ENCODE peak calls at places on chromosomes 2 and 18, in seven cellular contexts. I is right lobe of liver, C is neural progenitor cell, G is fibroblast of lung, S is AG10803, W is ovary, X is astrocyte of the spinal cord. A is an unnamed sample.

GRCh38 chr18:48002933-48003365 is 72.5 kb upstream of the SMAD2 start:
- DNase-seq in W (no peak), X (peak), S (peak), I (peak), C (no peak), G (peak), A (peak)

GRCh38 chr18:63322908-63323634 is 3.5 kb upstream of the BCL2 start:
- DNase-seq in G (peak), W (peak), S (peak), C (peak), I (no peak), X (peak), A (peak)

GRCh38 chr18:62105373-62105772 is 81.5 kb downstream of the PIGN start:
- DNase-seq in W (no peak), S (no peak), X (peak), G (peak), I (peak), C (no peak), A (no peak)

GRCh38 chr2:138104071-138104470 is 139.8 kb downstream of the HNMT start:
- DNase-seq in G (no peak), W (no peak), I (no peak), C (no peak), S (no peak), X (no peak), A (no peak)

GRCh38 chr2:231521-232185 is 32.2 kb downstream of the SH3YL1 start:
- DNase-seq in C (no peak), X (no peak), I (peak), S (no peak), G (no peak), W (no peak), A (no peak)

GRCh38 chr2:25324905-25325592 is 16.7 kb downstream of the DNMT3A start:
- DNase-seq in W (peak), G (peak), I (no peak), X (peak), C (no peak), S (peak), A (no peak)

GRCh38 chr2:55014962-55015939 is 35.0 kb downstream of the RTN4 start:
- DNase-seq in W (peak), S (peak), X (peak), I (no peak), C (peak), G (peak), A (peak)

GRCh38 chr2:96946060-96946459 is 40.3 kb downstream of the FAM178B start:
- DNase-seq in S (no peak), W (no peak), X (no peak), G (no peak), C (no peak), I (no peak), A (no peak)

GRCh38 chr18:44651453-44651852 is 29.2 kb upstream of the SETBP1 start:
- DNase-seq in G (peak), I (no peak), S (peak), X (peak), W (no peak), C (no peak), A (peak)

GRCh38 chr18:6629635-6630140 is 99.8 kb upstream of the ARHGAP28 start:
- DNase-seq in X (peak), S (peak), W (no peak), I (no peak), C (no peak), G (peak), A (no peak)

GRCh38 chr18:62324917-62325805 is at the start of gene TNFRSF11A:
- DNase-seq in X (no peak), W (no peak), I (peak), G (no peak), C (peak), S (no peak), A (no peak)

GRCh38 chr18:32910694-32911296 is 138.0 kb upstream of the KLHL14 start:
- DNase-seq in C (no peak), X (peak), G (no peak), S (no peak), I (no peak), W (no peak), A (no peak)

GRCh38 chr18:75405341-75405740 is 22.2 kb downstream of the SMIM21 start:
- DNase-seq in C (no peak), S (peak), I (no peak), G (no peak), W (no peak), X (no peak), A (no peak)

GRCh38 chr2:225841314-225841713 is 441.8 kb downstream of the NYAP2 start:
- DNase-seq in I (no peak), G (peak), W (no peak), S (peak), C (no peak), X (peak), A (no peak)

GRCh38 chr2:54015809-54016703 is 45.3 kb upstream of the PSME4 start:
- DNase-seq in X (peak), C (no peak), S (peak), I (no peak), W (no peak), G (peak), A (no peak)

GRCh38 chr2:180707867-180708205 is 272.6 kb upstream of the UBE2E3 start:
- DNase-seq in I (no peak), G (peak), S (peak), X (peak), W (no peak), C (peak), A (peak)

GRCh38 chr2:229467783-229468182 is 196.7 kb upstream of the PID1 start:
- DNase-seq in C (no peak), S (no peak), I (no peak), W (no peak), G (no peak), X (no peak), A (no peak)

GRCh38 chr18:48943333-48943732 is 7.4 kb downstream of the SMAD7 start:
- DNase-seq in C (no peak), I (no peak), S (no peak), G (no peak), X (no peak), W (no peak), A (no peak)

GRCh38 chr2:168849610-168850009 is 40.6 kb downstream of the SPC25 start:
- DNase-seq in W (peak), X (peak), S (peak), G (peak), I (peak), C (peak), A (no peak)

GRCh38 chr2:26640781-26641564 is at the start of gene CIB4:
- DNase-seq in I (no peak), S (no peak), W (no peak), C (no peak), G (no peak), X (no peak), A (peak)

GRCh38 chr2:42573256-42573655 is 4.8 kb downstream of the MTA3 start:
- DNase-seq in W (no peak), X (no peak), C (no peak), I (no peak), S (no peak), G (no peak), A (no peak)

GRCh38 chr2:10041711-10042110 is 1.6 kb upstream of the KLF11 start:
- DNase-seq in C (no peak), I (no peak), W (no peak), X (no peak), G (no peak), S (no peak), A (no peak)

GRCh38 chr2:120303177-120303576 is 42.8 kb upstream of the INHBB start:
- DNase-seq in X (no peak), S (no peak), C (no peak), W (no peak), G (no peak), I (no peak), A (no peak)

GRCh38 chr18:43682196-43682595 is 404.9 kb upstream of the SYT4 start:
- DNase-seq in C (no peak), W (no peak), S (no peak), G (no peak), I (no peak), X (no peak), A (no peak)

GRCh38 chr2:60707750-60708371 is 48.2 kb upstream of the PAPOLG start:
- DNase-seq in S (peak), W (no peak), G (peak), X (peak), C (peak), I (no peak), A (peak)

GRCh38 chr18:24659837-24660720 is 199.6 kb downstream of the HRH4 start:
- DNase-seq in G (peak), W (peak), C (no peak), I (no peak), S (peak), X (no peak), A (no peak)

DNA sequence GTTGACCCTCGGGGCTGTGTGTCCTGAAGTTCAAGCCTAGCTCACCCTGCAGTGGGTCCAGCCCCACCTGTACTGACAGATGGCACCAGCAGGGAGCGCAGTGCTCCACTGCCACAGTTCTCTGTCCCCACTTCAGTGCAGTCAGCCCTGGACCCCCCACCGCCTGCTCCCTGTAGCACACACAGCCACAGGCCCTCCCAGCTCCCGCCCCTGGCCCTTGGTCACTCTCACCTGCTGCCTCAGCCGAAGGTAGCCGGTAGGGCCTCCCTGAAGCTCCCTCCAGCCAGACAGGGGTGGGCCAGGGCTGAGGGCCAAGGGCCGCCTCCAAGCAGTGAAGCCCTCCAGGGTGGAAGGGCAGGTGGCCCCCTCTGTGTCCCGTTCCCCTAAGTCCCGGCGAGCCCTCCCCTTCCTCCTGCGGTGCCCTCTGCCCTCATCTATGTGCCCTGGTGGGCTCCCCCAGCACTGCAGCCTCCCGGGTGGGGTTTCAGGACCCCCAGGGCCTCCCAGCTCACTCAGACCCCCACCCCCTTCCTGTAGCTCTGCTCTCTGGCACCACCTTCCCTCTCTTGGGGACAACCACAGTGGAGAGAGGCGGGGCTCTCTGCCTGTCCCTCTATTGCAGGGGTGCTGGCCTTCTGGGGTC is 10.8 kb upstream of the ALPP start:
- DNase-seq in C (peak), G (no peak), X (no peak), S (no peak), I (no peak), W (no peak), A (no peak)
- TF ChIP-seq CTCF in C (peak), G (no peak), X (no peak), S (peak), I (no peak), W (no peak), A (peak)

GRCh38 chr2:235496239-235496621 is 2.4 kb downstream of the AGAP1 start:
- DNase-seq in X (no peak), W (no peak), S (peak), I (no peak), C (no peak), G (no peak), A (peak)

GRCh38 chr2:235498556-235499305 is 4.9 kb downstream of the AGAP1 start:
- DNase-seq in S (no peak), X (peak), I (no peak), G (no peak), W (no peak), C (peak), A (no peak)

GRCh38 chr2:235494716-235495372 is 1.0 kb downstream of the AGAP1 start:
- DNase-seq in X (peak), S (peak), W (peak), C (peak), I (peak), G (peak), A (peak)

GRCh38 chr2:235495373-235496238 is 1.8 kb downstream of the AGAP1 start:
- DNase-seq in I (no peak), W (no peak), G (no peak), S (no peak), X (no peak), C (peak), A (peak)

GRCh38 chr2:235497096-235497495 is 3.3 kb downstream of the AGAP1 start:
- DNase-seq in S (no peak), I (no peak), G (no peak), W (no peak), X (no peak), C (no peak), A (no peak)
- TF ChIP-seq CTCF in S (no peak), I (no peak), G (no peak), W (no peak), X (no peak), C (no peak), A (no peak)

GRCh38 chr2:105280281-105280680 is 38.7 kb downstream of the GPR45 start:
- DNase-seq in G (no peak), W (no peak), I (no peak), X (no peak), S (no peak), C (no peak), A (no peak)

GRCh38 chr2:105274046-105274445 is 32.5 kb downstream of the GPR45 start:
- DNase-seq in S (no peak), X (peak), W (no peak), G (no peak), I (peak), C (no peak), A (no peak)

GRCh38 chr2:105283532-105283931 is 42.0 kb downstream of the GPR45 start:
- DNase-seq in S (no peak), G (no peak), X (no peak), C (no peak), I (no peak), W (no peak), A (no peak)

DNA sequence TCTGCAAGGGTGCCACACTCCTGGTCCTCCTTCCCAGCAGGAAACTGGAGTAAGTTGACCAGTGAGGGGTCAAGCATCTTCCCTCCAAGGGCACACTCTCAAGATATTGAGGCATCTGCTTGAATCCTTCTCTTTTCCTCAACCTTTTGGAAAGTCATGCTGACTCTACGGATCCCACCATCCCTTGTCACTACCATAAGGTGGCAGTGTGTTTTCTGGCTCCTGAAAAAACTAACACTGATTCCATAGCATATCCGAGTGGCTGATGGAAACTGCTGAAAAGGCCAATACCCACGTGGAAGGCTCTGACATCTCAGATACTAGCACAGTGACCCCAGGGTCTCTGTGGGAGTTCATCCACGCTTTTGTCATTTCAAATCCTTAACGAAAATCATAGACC is 37.1 kb downstream of the GPR45 start:
- DNase-seq in G (no peak), I (no peak), C (no peak), W (no peak), X (no peak), S (no peak), A (no peak)
- TF ChIP-seq CTCF in G (no peak), I (no peak), C (peak), W (no peak), X (no peak), S (no peak), A (no peak)

GRCh38 chr2:198657520-198658121 is 800.1 kb downstream of the SATB2 start:
- DNase-seq in X (peak), C (peak), S (peak), G (peak), I (peak), W (no peak), A (no peak)
- TF ChIP-seq CTCF in X (peak), C (peak), S (peak), G (peak), I (peak), W (no peak), A (peak)

DNA sequence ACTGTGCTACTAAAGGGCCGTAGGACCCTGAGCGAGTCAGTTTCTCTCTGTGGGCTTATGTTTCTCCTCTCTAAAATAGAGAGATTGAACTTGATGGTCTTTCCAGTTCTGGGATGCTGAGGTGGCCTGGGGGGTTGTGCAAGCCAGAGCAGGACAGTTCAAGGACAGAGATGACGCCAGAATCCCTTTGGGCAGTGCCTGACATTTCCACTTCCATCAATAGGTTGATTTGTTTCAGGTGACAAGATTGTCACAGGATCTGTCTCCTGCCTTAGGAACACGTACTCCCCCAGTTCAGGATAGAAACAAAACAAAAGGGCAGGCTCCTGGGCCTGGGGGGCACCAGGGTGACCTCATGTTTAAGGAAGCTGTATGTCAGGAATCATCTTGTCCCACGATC is 82.0 kb downstream of the XDH start:
- DNase-seq in I (peak), X (no peak), W (no peak), C (no peak), S (no peak), G (no peak), A (no peak)
- TF ChIP-seq CTCF in I (no peak), X (no peak), W (no peak), C (no peak), S (no peak), G (no peak), A (no peak)

GRCh38 chr2:33134086-33134763 is 187.5 kb downstream of the LTBP1 start:
- DNase-seq in G (peak), X (peak), I (no peak), W (peak), C (peak), S (peak), A (peak)
- TF ChIP-seq CTCF in G (peak), X (peak), I (no peak), W (no peak), C (no peak), S (peak), A (no peak)

DNA sequence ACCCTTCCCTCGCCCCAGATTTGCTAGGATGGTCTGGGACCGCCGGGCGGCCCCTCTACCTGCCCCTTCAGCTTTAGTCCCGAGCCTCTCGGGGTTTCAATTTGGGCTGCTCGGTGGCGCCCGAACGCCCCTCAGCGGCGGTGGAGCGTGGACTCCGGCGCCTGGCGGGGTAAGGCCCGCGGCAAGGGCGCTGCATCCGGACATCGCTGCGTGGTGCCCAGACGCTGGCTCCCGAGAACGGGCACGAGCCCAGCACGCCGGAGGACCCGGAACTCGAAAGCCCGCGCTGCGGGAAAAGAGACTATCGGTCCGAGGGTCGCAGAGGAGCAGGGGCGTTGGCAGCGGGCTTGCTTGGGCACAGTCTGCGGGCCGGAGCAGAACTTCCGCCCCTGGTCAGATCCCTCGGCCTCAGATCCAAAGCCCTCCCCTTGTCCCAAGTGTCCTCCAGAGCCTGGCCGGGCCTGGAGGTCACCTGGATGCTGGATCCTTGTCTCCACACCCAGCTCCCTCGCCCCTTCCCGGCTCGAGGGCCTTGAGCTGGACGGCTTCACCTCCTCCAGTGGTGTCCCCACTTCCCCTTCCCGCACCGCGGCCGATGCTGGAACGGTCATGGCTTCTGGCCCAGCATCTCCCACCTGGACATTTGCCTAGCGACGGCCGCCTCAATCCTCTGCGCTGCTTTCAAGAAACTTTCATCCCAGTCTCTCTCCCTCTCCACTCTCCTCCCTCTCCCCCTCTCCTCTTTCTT is 2.9 kb upstream of the OTX1 start:
- DNase-seq in G (no peak), X (no peak), S (no peak), C (peak), I (no peak), W (no peak), A (no peak)
- TF ChIP-seq CTCF in G (no peak), X (no peak), S (no peak), C (peak), I (no peak), W (no peak), A (no peak)

GRCh38 chr2:178109813-178110212 is 2.4 kb upstream of the RBM45 start:
- DNase-seq in X (peak), G (peak), C (peak), I (no peak), W (no peak), S (peak), A (peak)
- TF ChIP-seq CTCF in X (peak), G (peak), C (peak), I (peak), W (peak), S (peak), A (peak)

GRCh38 chr2:240595381-240596079 is 9.0 kb downstream of the CAPN10 start:
- DNase-seq in C (peak), G (peak), S (no peak), X (no peak), W (peak), I (no peak), A (no peak)
- TF ChIP-seq CTCF in C (peak), G (peak), S (peak), X (peak), W (no peak), I (no peak), A (no peak)

DNA sequence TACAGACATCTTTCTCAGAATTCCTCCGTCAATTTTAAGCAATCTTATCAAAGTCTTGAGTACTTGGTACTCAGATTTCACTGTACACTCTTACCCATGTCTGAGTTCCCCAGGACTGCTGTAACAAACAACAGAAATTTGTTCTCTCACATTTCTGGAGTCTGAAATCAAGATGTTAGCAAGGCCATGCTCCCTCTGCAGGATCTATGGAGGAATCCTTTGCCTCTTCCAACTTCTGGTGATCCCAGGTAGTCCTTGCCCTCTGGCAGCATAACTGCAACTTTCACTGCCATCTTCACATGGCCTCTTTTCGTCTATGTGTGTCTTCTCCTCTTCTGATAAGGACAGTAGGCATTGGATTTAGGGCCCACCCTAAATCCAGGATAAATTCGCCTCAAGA is 17.1 kb upstream of the CACNB4 start:
- DNase-seq in S (no peak), C (no peak), W (no peak), G (no peak), I (no peak), X (no peak), A (no peak)
- TF ChIP-seq CTCF in S (peak), C (peak), W (no peak), G (no peak), I (no peak), X (no peak), A (no peak)

A was measured in PC-9.